ENCODE peak calls at places on chromosomes 12 and 14, in eight cellular contexts. One of them, this sample, is unnamed.
A peak's percentile ranks its signal among the peaks of the same experiment; 100 is the strongest.

GRCh38 chr12:126040307-126040706 is 975.1 kb downstream of the AACS start:
- DNase-seq in dermis blood vessel endothelial cell: no peak
- DNase-seq in SK-MEL-5: no peak
- DNase-seq in HuH-7: no peak
- DNase-seq in T-helper 17 cell: no peak
- DNase-seq in NCI-H1105: no peak
- DNase-seq in activated CD4-positive, CD25-positive, alpha-beta regulatory T cell treated with anti-CD3 and anti-CD28 coated beads, Interleukin-2, amount 50 U/mL, for 72 hours: no peak
- DNase-seq in SK-N-MC: no peak
- DNase-seq in this sample: no peak

GRCh38 chr14:67167420-67168109 is 21.7 kb upstream of the GARIN2 start:
- DNase-seq in NCI-H1105: no peak
- DNase-seq in HuH-7: no peak
- DNase-seq in activated CD4-positive, CD25-positive, alpha-beta regulatory T cell treated with anti-CD3 and anti-CD28 coated beads, Interleukin-2, amount 50 U/mL, for 72 hours: no peak
- DNase-seq in T-helper 17 cell: no peak
- DNase-seq in dermis blood vessel endothelial cell: peak; percentile 8
- DNase-seq in SK-N-MC: no peak
- DNase-seq in SK-MEL-5: no peak
- DNase-seq in this sample: no peak

GRCh38 chr12:67082221-67082620 is 186.9 kb upstream of the CAND1 start:
- DNase-seq in NCI-H1105: no peak
- DNase-seq in SK-N-MC: no peak
- DNase-seq in SK-MEL-5: no peak
- DNase-seq in activated CD4-positive, CD25-positive, alpha-beta regulatory T cell treated with anti-CD3 and anti-CD28 coated beads, Interleukin-2, amount 50 U/mL, for 72 hours: no peak
- DNase-seq in T-helper 17 cell: no peak
- DNase-seq in HuH-7: no peak
- DNase-seq in dermis blood vessel endothelial cell: no peak
- DNase-seq in this sample: no peak

GRCh38 chr12:83856803-83857202 is 1055.8 kb downstream of the SLC6A15 start:
- DNase-seq in dermis blood vessel endothelial cell: no peak
- DNase-seq in activated CD4-positive, CD25-positive, alpha-beta regulatory T cell treated with anti-CD3 and anti-CD28 coated beads, Interleukin-2, amount 50 U/mL, for 72 hours: no peak
- DNase-seq in HuH-7: no peak
- DNase-seq in T-helper 17 cell: no peak
- DNase-seq in SK-MEL-5: no peak
- DNase-seq in SK-N-MC: no peak
- DNase-seq in NCI-H1105: no peak
- DNase-seq in this sample: no peak

GRCh38 chr12:101875112-101875961 is 2.0 kb upstream of the DRAM1 start:
- DNase-seq in HuH-7: no peak
- DNase-seq in T-helper 17 cell: no peak
- DNase-seq in NCI-H1105: no peak
- DNase-seq in activated CD4-positive, CD25-positive, alpha-beta regulatory T cell treated with anti-CD3 and anti-CD28 coated beads, Interleukin-2, amount 50 U/mL, for 72 hours: no peak
- DNase-seq in dermis blood vessel endothelial cell: peak; percentile 92
- DNase-seq in SK-N-MC: no peak
- DNase-seq in SK-MEL-5: no peak
- DNase-seq in this sample: no peak

GRCh38 chr12:123126294-123127144 is 24.4 kb downstream of the PITPNM2 start:
- DNase-seq in HuH-7: no peak
- DNase-seq in NCI-H1105: no peak
- DNase-seq in activated CD4-positive, CD25-positive, alpha-beta regulatory T cell treated with anti-CD3 and anti-CD28 coated beads, Interleukin-2, amount 50 U/mL, for 72 hours: no peak
- DNase-seq in T-helper 17 cell: no peak
- DNase-seq in SK-MEL-5: peak; percentile 85
- DNase-seq in dermis blood vessel endothelial cell: peak; percentile 86
- DNase-seq in SK-N-MC: no peak
- DNase-seq in this sample: peak; percentile 91

GRCh38 chr12:126487581-126487980 is 1422.3 kb downstream of the AACS start:
- DNase-seq in dermis blood vessel endothelial cell: no peak
- DNase-seq in NCI-H1105: no peak
- DNase-seq in activated CD4-positive, CD25-positive, alpha-beta regulatory T cell treated with anti-CD3 and anti-CD28 coated beads, Interleukin-2, amount 50 U/mL, for 72 hours: no peak
- DNase-seq in T-helper 17 cell: no peak
- DNase-seq in SK-MEL-5: no peak
- DNase-seq in HuH-7: no peak
- DNase-seq in SK-N-MC: no peak
- DNase-seq in this sample: no peak

GRCh38 chr12:8088574-8088973 is 6.5 kb downstream of the NECAP1 start:
- DNase-seq in NCI-H1105: no peak
- DNase-seq in SK-MEL-5: no peak
- DNase-seq in activated CD4-positive, CD25-positive, alpha-beta regulatory T cell treated with anti-CD3 and anti-CD28 coated beads, Interleukin-2, amount 50 U/mL, for 72 hours: no peak
- DNase-seq in dermis blood vessel endothelial cell: no peak
- DNase-seq in SK-N-MC: no peak
- DNase-seq in HuH-7: no peak
- DNase-seq in T-helper 17 cell: no peak
- DNase-seq in this sample: no peak

This sample was measured in COLO829.